ENCODE peak calls at places on chromosomes 7 and 10, in five cellular contexts. O is ovary, D is Peyer's patch, Q is EL, M is NCI-H1694. J is an unnamed sample.
A peak's percentile ranks its signal among the peaks of the same experiment; 100 is the strongest.

GRCh38 chr10:128047991-128048826 is 78.0 kb downstream of the MKI67 start:
- DNase-seq in M (peak; percentile 3), D (peak; percentile 55), O (no peak), Q (no peak), J (no peak)

GRCh38 chr7:46178685-46179084 is 257.6 kb upstream of the IGFBP3 start:
- DNase-seq in O (no peak), M (no peak), Q (peak; percentile 62), D (no peak), J (no peak)

GRCh38 chr7:100446040-100446439 is 9.7 kb upstream of the PPP1R35 start:
- DNase-seq in D (no peak), O (no peak), M (no peak), Q (peak; percentile 58), J (no peak)

GRCh38 chr10:120948889-120949382 is 97.8 kb downstream of the WDR11 start:
- DNase-seq in Q (peak; percentile 54), M (no peak), O (peak; percentile 73), D (no peak), J (peak; percentile 91)

GRCh38 chr7:123230603-123231002 is 30.8 kb upstream of the SLC13A1 start:
- DNase-seq in O (no peak), D (no peak), M (no peak), Q (no peak), J (no peak)

GRCh38 chr10:48445932-48446331 is 139.5 kb downstream of the MAPK8 start:
- DNase-seq in D (no peak), Q (no peak), O (no peak), M (no peak), J (peak; percentile 12)

GRCh38 chr10:59227136-59227673 is 50.8 kb downstream of the PHYHIPL start:
- DNase-seq in D (no peak), Q (no peak), O (no peak), M (no peak), J (no peak)

GRCh38 chr7:42661312-42661711 is 250.6 kb downstream of the C7orf25 start:
- DNase-seq in M (no peak), O (no peak), D (no peak), Q (peak; percentile 80), J (no peak)

GRCh38 chr7:134613623-134614347 is 32.9 kb upstream of the BPGM start:
- DNase-seq in M (no peak), Q (peak; percentile 95), O (no peak), D (no peak), J (no peak)

GRCh38 chr10:91976324-91977051 is 52.9 kb downstream of the BTAF1 start:
- DNase-seq in D (no peak), O (no peak), Q (peak; percentile 30), M (no peak), J (no peak)

GRCh38 chr10:4720463-4720862 is 105.5 kb upstream of the AKR1E2 start:
- DNase-seq in O (no peak), Q (no peak), M (no peak), D (no peak), J (no peak)

GRCh38 chr10:6336013-6336412 is 133.3 kb downstream of the PFKFB3 start:
- DNase-seq in M (no peak), O (no peak), Q (no peak), D (no peak), J (no peak)

GRCh38 chr7:34357068-34357467 is 300.9 kb upstream of the NPSR1 start:
- DNase-seq in O (no peak), Q (no peak), D (no peak), M (no peak), J (no peak)

GRCh38 chr7:114026486-114027089 is 107.8 kb upstream of the PPP1R3A start:
- DNase-seq in M (peak; percentile 94), Q (peak; percentile 45), O (no peak), D (no peak), J (peak; percentile 29)

GRCh38 chr10:128781636-128782035 is 655.4 kb upstream of the MKI67 start:
- DNase-seq in O (no peak), M (no peak), Q (no peak), D (no peak), J (no peak)

GRCh38 chr7:22662031-22662430 is 65.0 kb upstream of the IL6 start:
- DNase-seq in D (no peak), O (no peak), M (no peak), Q (no peak), J (no peak)

GRCh38 chr10:13348216-13349017 is at the start of gene SEPHS1:
- DNase-seq in Q (peak; percentile 78), O (peak; percentile 61), D (peak; percentile 75), M (peak; percentile 57), J (peak; percentile 90)

GRCh38 chr10:35594115-35594849 is 10.9 kb upstream of the GJD4 start:
- DNase-seq in O (no peak), M (no peak), D (no peak), Q (no peak), J (no peak)

GRCh38 chr7:34739651-34740300 is 81.8 kb downstream of the NPSR1 start:
- DNase-seq in Q (no peak), O (no peak), D (no peak), M (no peak), J (no peak)

GRCh38 chr10:29130190-29130673 is 158.6 kb upstream of the LYZL1 start:
- DNase-seq in D (no peak), Q (peak; percentile 34), M (no peak), O (no peak), J (peak; percentile 34)

GRCh38 chr10:71720304-71720672 is 710 bp upstream of the C10orf105 start:
- DNase-seq in O (peak; percentile 51), M (no peak), Q (no peak), D (no peak), J (no peak)

GRCh38 chr7:128791121-128791967 is 424 bp upstream of the CCDC136 start:
- DNase-seq in O (peak; percentile 64), Q (peak; percentile 70), M (peak; percentile 20), D (peak; percentile 84), J (peak; percentile 94)

GRCh38 chr10:110395350-110396283 is 90.9 kb upstream of the SMNDC1 start:
- DNase-seq in Q (peak; percentile 92), M (no peak), O (no peak), D (no peak), J (peak; percentile 79)

GRCh38 chr7:90210925-90211324 is 615 bp upstream of the STEAP2 start:
- DNase-seq in Q (no peak), M (no peak), D (no peak), O (peak; percentile 51), J (peak; percentile 13)

GRCh38 chr10:79103585-79103984 is 34.8 kb downstream of the ZMIZ1 start:
- DNase-seq in M (peak; percentile 38), O (no peak), D (no peak), Q (peak; percentile 28), J (no peak)